ENCODE peak calls at places on chromosomes 3 and 15, in four cellular contexts. One of them, this sample, is unnamed. For H3K27me3, the result is how much of the 10 kb centered on the place peaks cover.

GRCh38 chr3:146189519-146190173 is 28.7 kb upstream of the PLOD2 start:
- DNase-seq in uterus: peak
- DNase-seq in tibial artery: no peak
- DNase-seq in BJ: no peak
- DNase-seq in this sample: no peak

GRCh38 chr3:108136888-108137814 is 46.3 kb upstream of the CD47 start:
- DNase-seq in uterus: no peak
- DNase-seq in tibial artery: no peak
- DNase-seq in BJ: no peak
- DNase-seq in this sample: no peak

GRCh38 chr3:188194327-188194726 is 40.4 kb downstream of the LPP start:
- DNase-seq in uterus: no peak
- DNase-seq in tibial artery: no peak
- DNase-seq in BJ: no peak
- DNase-seq in this sample: no peak

GRCh38 chr3:75329713-75330112 is 334.4 kb upstream of the FRG2C start:
- DNase-seq in uterus: no peak
- DNase-seq in tibial artery: no peak
- DNase-seq in BJ: no peak
- DNase-seq in this sample: no peak

GRCh38 chr3:58375209-58375608 is 42.5 kb downstream of the PXK start:
- DNase-seq in uterus: no peak
- DNase-seq in tibial artery: no peak
- DNase-seq in BJ: no peak
- DNase-seq in this sample: no peak

GRCh38 chr15:61835476-61836106 is 224.7 kb downstream of the VPS13C start:
- DNase-seq in uterus: peak
- DNase-seq in tibial artery: peak
- DNase-seq in BJ: peak
- DNase-seq in this sample: peak

GRCh38 chr3:99783009-99783573 is 34.6 kb upstream of the CMSS1 start:
- DNase-seq in uterus: no peak
- DNase-seq in tibial artery: no peak
- DNase-seq in BJ: peak
- DNase-seq in this sample: no peak

GRCh38 chr3:129315386-129315991 is 36.8 kb downstream of the HMCES start:
- DNase-seq in uterus: peak
- DNase-seq in tibial artery: peak
- DNase-seq in BJ: no peak
- DNase-seq in this sample: no peak

GRCh38 chr3:105828703-105829102 is 40.1 kb downstream of the CBLB start:
- DNase-seq in uterus: no peak
- DNase-seq in tibial artery: no peak
- DNase-seq in BJ: no peak
- DNase-seq in this sample: no peak

GRCh38 chr3:177934001-177934891 is 602.0 kb upstream of the KCNMB2 start:
- DNase-seq in uterus: no peak
- DNase-seq in tibial artery: no peak
- DNase-seq in BJ: peak
- DNase-seq in this sample: no peak

GRCh38 chr3:119810018-119810435 is 28.1 kb downstream of the NR1I2 start:
- DNase-seq in uterus: no peak
- DNase-seq in tibial artery: no peak
- DNase-seq in BJ: no peak
- DNase-seq in this sample: no peak

GRCh38 chr3:116863270-116863770 is 153.7 kb downstream of the TUSC7 start:
- DNase-seq in uterus: no peak
- DNase-seq in tibial artery: no peak
- DNase-seq in BJ: no peak
- DNase-seq in this sample: no peak

GRCh38 chr3:55327131-55327920 is 159.8 kb downstream of the WNT5A start:
- DNase-seq in uterus: no peak
- DNase-seq in tibial artery: no peak
- DNase-seq in BJ: no peak
- DNase-seq in this sample: no peak

GRCh38 chr3:1179116-1179515 is 86.3 kb downstream of the CNTN6 start:
- DNase-seq in uterus: no peak
- DNase-seq in tibial artery: no peak
- DNase-seq in BJ: no peak
- DNase-seq in this sample: no peak

GRCh38 chr3:6622712-6623111 is 238.2 kb upstream of the GRM7 start:
- DNase-seq in uterus: no peak
- DNase-seq in tibial artery: no peak
- DNase-seq in BJ: no peak
- DNase-seq in this sample: no peak

GRCh38 chr15:72304596-72304995 is 15.4 kb downstream of the CELF6 start:
- DNase-seq in uterus: no peak
- DNase-seq in tibial artery: no peak
- DNase-seq in BJ: no peak
- DNase-seq in this sample: no peak

GRCh38 chr3:31890742-31891469 is 90.2 kb downstream of the OSBPL10 start:
- DNase-seq in uterus: no peak
- DNase-seq in tibial artery: no peak
- DNase-seq in BJ: no peak
- DNase-seq in this sample: no peak

GRCh38 chr3:9032236-9032777 is 69.0 kb upstream of the RAD18 start:
- DNase-seq in uterus: no peak
- DNase-seq in tibial artery: no peak
- DNase-seq in BJ: no peak
- DNase-seq in this sample: no peak

GRCh38 chr3:122962149-122962548 is 65.4 kb downstream of the SEMA5B start:
- DNase-seq in uterus: no peak
- DNase-seq in tibial artery: peak
- DNase-seq in BJ: no peak
- DNase-seq in this sample: peak

GRCh38 chr3:65939841-65940246 is 98.9 kb downstream of the MAGI1 start:
- DNase-seq in uterus: no peak
- DNase-seq in tibial artery: no peak
- DNase-seq in BJ: no peak
- DNase-seq in this sample: no peak

GRCh38 chr15:101063212-101063611 is 144.1 kb downstream of the LRRK1 start:
- DNase-seq in uterus: no peak
- DNase-seq in tibial artery: no peak
- DNase-seq in BJ: no peak
- DNase-seq in this sample: no peak

GRCh38 chr3:127595303-127595702 is 2.9 kb upstream of the MCM2 start:
- DNase-seq in uterus: no peak
- DNase-seq in tibial artery: no peak
- DNase-seq in BJ: no peak
- DNase-seq in this sample: no peak

GRCh38 chr3:140859592-140860336 is 81.9 kb upstream of the SLC25A36 start:
- DNase-seq in uterus: no peak
- DNase-seq in tibial artery: no peak
- DNase-seq in BJ: no peak
- DNase-seq in this sample: no peak

GRCh38 chr3:196080997-196081833 is 675 bp downstream of the TFRC start:
- DNase-seq in uterus: peak
- DNase-seq in tibial artery: peak
- DNase-seq in BJ: no peak
- DNase-seq in this sample: peak

GRCh38 chr15:51576911-51577500 is 45.6 kb downstream of the DMXL2 start:
- DNase-seq in uterus: peak
- DNase-seq in tibial artery: peak
- DNase-seq in BJ: peak
- DNase-seq in this sample: no peak

GRCh38 chr15:74245342-74245931 is 9.3 kb downstream of the CCDC33 start:
- DNase-seq in uterus: no peak
- DNase-seq in tibial artery: no peak
- DNase-seq in BJ: no peak
- DNase-seq in this sample: peak

GRCh38 chr15:74257105-74257504 is 21.0 kb downstream of the CCDC33 start:
- DNase-seq in uterus: no peak
- DNase-seq in tibial artery: no peak
- DNase-seq in BJ: no peak
- DNase-seq in this sample: no peak

GRCh38 chr15:74253276-74253921 is 17.3 kb downstream of the CCDC33 start:
- DNase-seq in uterus: no peak
- DNase-seq in tibial artery: no peak
- DNase-seq in BJ: no peak
- DNase-seq in this sample: no peak

GRCh38 chr15:74252291-74253080 is 16.4 kb downstream of the CCDC33 start:
- DNase-seq in uterus: no peak
- DNase-seq in tibial artery: no peak
- DNase-seq in BJ: no peak
- DNase-seq in this sample: no peak

DNA sequence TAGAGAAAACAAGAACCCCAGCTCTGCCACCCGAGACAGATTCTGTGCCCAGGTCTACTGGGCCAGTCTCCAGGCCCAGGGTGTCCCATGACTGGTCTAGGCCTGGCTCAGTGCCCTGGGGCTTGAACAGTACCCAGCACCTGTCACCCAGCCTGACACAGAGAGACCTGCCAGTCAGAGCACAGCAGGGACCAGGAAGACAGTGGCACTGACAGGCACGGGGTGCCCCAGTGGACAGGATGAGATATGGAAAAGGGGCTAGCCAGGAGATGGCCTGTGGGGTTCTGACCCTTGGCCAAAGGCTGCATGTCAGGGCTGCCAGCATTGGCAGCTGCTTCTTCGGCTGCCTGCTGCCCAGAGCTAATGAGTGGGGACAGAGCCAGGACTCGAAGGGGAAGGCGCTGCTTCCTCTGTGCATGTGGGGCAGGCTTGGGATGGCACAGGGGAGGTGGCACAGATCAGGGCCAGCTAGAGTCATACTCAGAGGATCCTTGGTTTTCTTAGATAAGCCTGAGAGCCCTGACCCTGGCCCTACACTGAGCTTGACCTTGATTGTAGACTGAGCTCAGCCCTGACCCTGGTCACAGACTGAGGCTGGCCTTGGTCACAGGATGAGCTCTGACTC is 15.2 kb downstream of the CCDC33 start:
- DNase-seq in uterus: no peak
- DNase-seq in tibial artery: peak
- DNase-seq in BJ: no peak
- DNase-seq in this sample: peak
- H3K27me3 ChIP-seq in uterus: under half
- H3K27me3 ChIP-seq in tibial artery: under half
- H3K27me3 ChIP-seq in BJ: under half
- H3K27me3 ChIP-seq in this sample: under half

DNA sequence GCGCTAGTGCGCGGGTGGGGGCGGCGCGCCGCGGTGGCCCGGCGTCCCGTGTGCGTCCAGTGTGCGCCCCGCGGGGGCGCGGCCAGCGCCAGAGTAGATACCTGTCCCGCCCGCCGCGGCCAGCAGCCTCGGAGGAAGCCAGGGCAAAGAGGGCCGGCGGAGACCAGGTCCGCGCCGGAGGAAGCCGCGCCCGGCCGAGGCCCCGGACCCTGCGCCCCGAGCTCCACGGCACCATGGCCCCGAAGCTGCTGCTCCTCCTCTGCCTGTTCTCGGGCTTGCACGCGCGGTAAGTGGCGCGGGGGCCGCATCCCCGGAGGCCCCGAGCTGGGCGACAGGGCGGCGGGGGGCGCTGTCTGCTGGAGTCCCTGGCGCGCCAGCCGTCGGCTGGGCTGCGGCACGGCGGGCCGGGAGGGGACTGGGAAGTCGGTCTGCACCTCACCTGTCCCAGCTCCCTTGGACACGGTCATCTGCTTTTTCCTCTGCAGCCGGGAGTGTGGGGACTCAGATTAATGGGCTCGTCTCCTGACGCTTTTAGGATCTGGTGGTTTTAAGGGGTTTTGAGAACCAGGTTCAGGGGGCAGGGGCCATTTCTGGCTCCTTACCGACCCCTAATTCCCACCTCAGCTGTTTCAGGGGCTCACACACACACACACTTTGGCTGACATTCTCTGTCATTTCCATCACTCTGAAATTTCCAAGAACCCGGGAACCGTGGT is 480 bp downstream of the GABRG3 start:
- DNase-seq in uterus: no peak
- DNase-seq in tibial artery: no peak
- DNase-seq in BJ: no peak
- DNase-seq in this sample: no peak
- H3K27me3 ChIP-seq in uterus: under half
- H3K27me3 ChIP-seq in tibial artery: under half
- H3K27me3 ChIP-seq in BJ: under half
- H3K27me3 ChIP-seq in this sample: under half

GRCh38 chr3:50275996-50276761 is 2.7 kb upstream of the LSMEM2 start:
- DNase-seq in uterus: peak
- DNase-seq in tibial artery: no peak
- DNase-seq in BJ: no peak
- DNase-seq in this sample: no peak

GRCh38 chr3:50279255-50280016 is 549 bp downstream of the LSMEM2 start:
- DNase-seq in uterus: no peak
- DNase-seq in tibial artery: no peak
- DNase-seq in BJ: no peak
- DNase-seq in this sample: no peak

GRCh38 chr3:50276762-50277101 is 2.2 kb upstream of the LSMEM2 start:
- DNase-seq in uterus: no peak
- DNase-seq in tibial artery: no peak
- DNase-seq in BJ: no peak
- DNase-seq in this sample: no peak

GRCh38 chr3:50278106-50278867 is 600 bp upstream of the LSMEM2 start:
- DNase-seq in uterus: no peak
- DNase-seq in tibial artery: no peak
- DNase-seq in BJ: no peak
- DNase-seq in this sample: no peak

DNA sequence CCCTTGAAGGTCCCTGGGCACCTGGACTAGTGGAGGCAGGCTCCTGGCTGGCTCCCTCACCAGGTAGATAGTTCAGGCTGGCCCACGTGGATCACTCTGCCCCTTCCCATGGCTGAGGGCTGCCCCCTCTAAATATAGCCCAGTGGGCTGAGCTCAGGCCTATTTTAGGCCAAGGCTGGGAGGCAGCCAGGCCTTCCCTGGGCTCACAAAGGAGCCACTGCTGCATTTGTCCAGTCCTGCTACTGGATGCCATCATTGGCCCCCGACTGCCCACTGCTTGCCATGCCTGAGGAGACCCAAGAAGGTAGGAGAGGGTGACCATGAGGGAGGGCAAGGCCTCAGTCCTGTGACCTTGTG is at the start of gene LSMEM2:
- DNase-seq in uterus: peak
- DNase-seq in tibial artery: no peak
- DNase-seq in BJ: no peak
- DNase-seq in this sample: no peak
- H3K27me3 ChIP-seq in uterus: under half
- H3K27me3 ChIP-seq in tibial artery: under half
- H3K27me3 ChIP-seq in BJ: under half
- H3K27me3 ChIP-seq in this sample: under half

DNA sequence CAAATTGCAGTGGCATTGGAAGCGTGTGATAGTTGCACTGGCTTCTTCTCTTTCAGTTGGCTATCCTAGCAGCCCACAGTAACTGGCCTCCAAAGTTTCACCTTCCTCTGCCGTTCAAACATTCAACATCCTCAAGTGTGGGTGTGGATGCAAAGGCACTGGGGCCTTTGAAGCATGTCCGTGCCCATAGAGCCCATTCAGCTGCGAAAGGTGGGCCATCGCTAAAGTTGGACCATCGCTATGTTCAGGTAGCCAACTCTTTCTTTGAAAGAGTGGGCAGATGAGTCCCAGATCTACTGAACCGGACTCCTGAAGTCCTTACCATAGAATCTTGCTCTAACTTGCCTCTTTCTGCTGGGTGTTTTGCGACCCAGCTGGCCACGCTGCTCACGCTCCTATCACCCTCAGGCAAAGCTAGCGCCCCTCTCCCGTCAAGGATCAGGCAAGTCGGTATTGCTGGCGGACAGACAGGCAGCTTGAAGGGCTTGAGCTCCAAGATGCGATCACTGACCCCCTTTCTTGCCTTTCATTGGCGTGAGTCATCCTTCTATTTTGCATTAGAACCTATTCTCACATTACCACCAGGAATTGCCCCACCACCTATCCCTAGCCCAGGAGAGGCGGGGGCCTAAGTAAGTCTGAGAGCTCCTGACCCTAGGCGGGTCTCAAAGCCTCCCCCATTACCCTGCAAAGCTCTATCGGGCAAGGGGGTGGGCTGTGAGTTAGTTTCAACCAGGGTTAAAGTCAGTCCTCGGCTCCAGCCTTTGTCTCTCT is 28.7 kb downstream of the ZIC4 start:
- DNase-seq in uterus: no peak
- DNase-seq in tibial artery: no peak
- DNase-seq in BJ: no peak
- DNase-seq in this sample: no peak
- H3K27me3 ChIP-seq in uterus: half or more
- H3K27me3 ChIP-seq in tibial artery: under half
- H3K27me3 ChIP-seq in BJ: under half
- H3K27me3 ChIP-seq in this sample: half or more